ENCODE peak calls at places on chromosome 15, in nine cellular contexts. P, K, Q, S, F, D, V, U and G are unnamed samples.

GRCh38 chr15:85154061-85154460 is 172.4 kb downstream of the PDE8A start:
- DNase-seq in P (no peak), K (no peak), Q (no peak), S (no peak), F (no peak), D (no peak), V (no peak), U (no peak), G (no peak)

GRCh38 chr15:85839637-85840036 is 44.9 kb upstream of the KLHL25 start:
- DNase-seq in P (no peak), K (no peak), Q (no peak), S (no peak), F (no peak), D (no peak), V (no peak), U (no peak), G (no peak)

GRCh38 chr15:75455982-75456531 is 4.6 kb upstream of the SIN3A start:
- DNase-seq in P (no peak), K (no peak), Q (peak; percentile 65), S (peak; percentile 36), F (no peak), D (no peak), V (no peak), U (peak; percentile 55), G (peak; percentile 36)

GRCh38 chr15:92808611-92809063 is 91.5 kb upstream of the CHD2 start:
- DNase-seq in P (no peak), K (no peak), Q (no peak), S (no peak), F (no peak), D (no peak), V (peak; percentile 21), U (no peak), G (peak; percentile 56)

GRCh38 chr15:68656438-68656739 is 77.6 kb downstream of the CORO2B start:
- DNase-seq in P (no peak), K (no peak), Q (no peak), S (no peak), F (no peak), D (no peak), V (no peak), U (no peak), G (no peak)

GRCh38 chr15:75131269-75131643 is 70.4 kb upstream of the C15orf39 start:
- DNase-seq in P (no peak), K (no peak), Q (no peak), S (no peak), F (no peak), D (no peak), V (no peak), U (no peak), G (no peak)

GRCh38 chr15:49809894-49810594 is 189.2 kb downstream of the DTWD1 start:
- DNase-seq in P (no peak), K (no peak), Q (no peak), S (no peak), F (no peak), D (no peak), V (no peak), U (no peak), G (no peak)

GRCh38 chr15:99032935-99033334 is 25.3 kb upstream of the PGPEP1L start:
- DNase-seq in P (no peak), K (no peak), Q (no peak), S (no peak), F (no peak), D (no peak), V (no peak), U (no peak), G (no peak)

GRCh38 chr15:76939715-76940114 is 8.2 kb downstream of the RCN2 start:
- DNase-seq in P (no peak), K (no peak), Q (no peak), S (no peak), F (no peak), D (no peak), V (no peak), U (no peak), G (no peak)

GRCh38 chr15:50224606-50225005 is 40.9 kb downstream of the HDC start:
- DNase-seq in P (no peak), K (no peak), Q (no peak), S (no peak), F (no peak), D (no peak), V (no peak), U (no peak), G (no peak)

GRCh38 chr15:101615986-101616848 is 36.0 kb downstream of the TM2D3 start:
- DNase-seq in P (no peak), K (no peak), Q (no peak), S (no peak), F (peak; percentile 88), D (peak; percentile 35), V (no peak), U (no peak), G (no peak)

GRCh38 chr15:51025454-51025846 is 69.3 kb downstream of the TNFAIP8L3 start:
- DNase-seq in P (no peak), K (no peak), Q (no peak), S (no peak), F (no peak), D (no peak), V (no peak), U (no peak), G (no peak)

GRCh38 chr15:36571301-36571700 is 8.1 kb upstream of the CDIN1 start:
- DNase-seq in P (no peak), K (no peak), Q (no peak), S (no peak), F (no peak), D (no peak), V (no peak), U (no peak), G (no peak)

GRCh38 chr15:83436513-83437158 is 10.5 kb upstream of the SH3GL3 start:
- DNase-seq in P (no peak), K (no peak), Q (no peak), S (no peak), F (no peak), D (peak; percentile 35), V (no peak), U (no peak), G (no peak)

GRCh38 chr15:98568382-98569017 is 79.8 kb upstream of the IGF1R start:
- DNase-seq in P (no peak), K (no peak), Q (no peak), S (no peak), F (no peak), D (no peak), V (no peak), U (no peak), G (no peak)

GRCh38 chr15:43433160-43433559 is 59.8 kb downstream of the TP53BP1 start:
- DNase-seq in P (no peak), K (no peak), Q (no peak), S (no peak), F (no peak), D (no peak), V (no peak), U (no peak), G (no peak)

GRCh38 chr15:67845974-67846373 is 6.1 kb upstream of the RNU6-1 start:
- DNase-seq in P (no peak), K (no peak), Q (no peak), S (no peak), F (no peak), D (no peak), V (no peak), U (no peak), G (no peak)

GRCh38 chr15:98660055-98660454 is 11.7 kb downstream of the IGF1R start:
- DNase-seq in P (no peak), K (no peak), Q (no peak), S (no peak), F (no peak), D (no peak), V (no peak), U (no peak), G (no peak)

GRCh38 chr15:61888074-61888780 is 172.0 kb downstream of the VPS13C start:
- DNase-seq in P (no peak), K (no peak), Q (no peak), S (no peak), F (no peak), D (no peak), V (no peak), U (no peak), G (no peak)